ENCODE peak calls at places on chromosome 5, in five cellular contexts. M is NCI-H1092; N is AG09319; P is activated naive CD4-positive, alpha-beta T cell treated with anti-CD3 and anti-CD28 coated beads for 36 hours; V is adrenal gland. C is an unnamed sample.

GRCh38 chr5:156774273-156774672 is 75.8 kb upstream of the PPP1R2B start:
- DNase-seq in M (no peak), N (no peak), P (no peak), V (no peak), C (no peak)

GRCh38 chr5:55146543-55147151 is 13.3 kb upstream of the GPX8 start:
- DNase-seq in M (peak; percentile 67), N (peak; percentile 63), P (peak; percentile 90), V (peak; percentile 83), C (peak; percentile 96)

GRCh38 chr5:17317499-17317898 is 100.1 kb downstream of the BASP1 start:
- DNase-seq in M (no peak), N (no peak), P (no peak), V (no peak), C (no peak)

GRCh38 chr5:160169326-160169725 is 50.1 kb upstream of the PWWP2A start:
- DNase-seq in M (no peak), N (no peak), P (no peak), V (no peak), C (no peak)

GRCh38 chr5:141680178-141680577 is 1.9 kb downstream of the ARAP3 start:
- DNase-seq in M (no peak), N (no peak), P (no peak), V (no peak), C (no peak)

GRCh38 chr5:79567926-79568549 is 44.2 kb upstream of the TENT2 start:
- DNase-seq in M (no peak), N (no peak), P (no peak), V (no peak), C (no peak)

GRCh38 chr5:127804886-127805426 is 101.8 kb downstream of the CCDC192 start:
- DNase-seq in M (no peak), N (no peak), P (no peak), V (no peak), C (peak; percentile 1)

GRCh38 chr5:42250-42649 is 49.7 kb upstream of the PLEKHG4B start:
- DNase-seq in M (no peak), N (no peak), P (no peak), V (no peak), C (no peak)

GRCh38 chr5:60463179-60463868 is 236.6 kb downstream of the DEPDC1B start:
- DNase-seq in M (no peak), N (no peak), P (no peak), V (no peak), C (no peak)

GRCh38 chr5:111755942-111756353 is 1.0 kb downstream of the NREP start:
- DNase-seq in M (no peak), N (no peak), P (no peak), V (peak; percentile 33), C (peak; percentile 21)

GRCh38 chr5:10505517-10506095 is 58.3 kb upstream of the ANKRD33B start:
- DNase-seq in M (no peak), N (no peak), P (no peak), V (no peak), C (no peak)

GRCh38 chr5:93235751-93236150 is 345.3 kb downstream of the NR2F1-AS1 start:
- DNase-seq in M (no peak), N (no peak), P (no peak), V (no peak), C (no peak)

GRCh38 chr5:51843893-51844292 is 460.6 kb downstream of the ISL1 start:
- DNase-seq in M (no peak), N (no peak), P (no peak), V (no peak), C (no peak)

GRCh38 chr5:109324941-109325340 is 84.8 kb downstream of the PJA2 start:
- DNase-seq in M (no peak), N (no peak), P (no peak), V (no peak), C (no peak)

GRCh38 chr5:1217596-1218206 is 7.5 kb upstream of the SLC6A18 start:
- DNase-seq in M (no peak), N (no peak), P (peak; percentile 10), V (no peak), C (no peak)

GRCh38 chr5:108587816-108588215 is 159.9 kb upstream of the FER start:
- DNase-seq in M (no peak), N (no peak), P (no peak), V (no peak), C (no peak)

GRCh38 chr5:83145882-83146331 is 68.6 kb downstream of the XRCC4 start:
- DNase-seq in M (no peak), N (peak; percentile 19), P (no peak), V (no peak), C (no peak)

GRCh38 chr5:168174376-168174775 is 117.1 kb upstream of the WWC1 start:
- DNase-seq in M (no peak), N (no peak), P (no peak), V (no peak), C (peak; percentile 95)

GRCh38 chr5:17619353-17619752 is 9.2 kb downstream of the TAF11L12 start:
- DNase-seq in M (no peak), N (no peak), P (no peak), V (no peak), C (no peak)

GRCh38 chr5:110413856-110414255 is 312.6 kb downstream of the TMEM232 start:
- DNase-seq in M (no peak), N (no peak), P (no peak), V (no peak), C (no peak)

GRCh38 chr5:172599204-172599567 is 41.9 kb upstream of the NEURL1B start:
- DNase-seq in M (no peak), N (no peak), P (no peak), V (no peak), C (no peak)

GRCh38 chr5:141529002-141529401 is 40.1 kb downstream of the PCDHGC5 start:
- DNase-seq in M (no peak), N (no peak), P (no peak), V (no peak), C (no peak)

GRCh38 chr5:65126670-65127069 is 355.1 kb downstream of the ADAMTS6 start:
- DNase-seq in M (no peak), N (no peak), P (no peak), V (no peak), C (no peak)

GRCh38 chr5:170393235-170393634 is 4.1 kb upstream of the KCNMB1 start:
- DNase-seq in M (no peak), N (no peak), P (peak; percentile 80), V (peak; percentile 20), C (no peak)

GRCh38 chr5:9046756-9047481 is 499.0 kb downstream of the SEMA5A start:
- DNase-seq in M (no peak), N (peak; percentile 30), P (no peak), V (peak; percentile 33), C (no peak)

GRCh38 chr5:78754655-78755054 is 106.1 kb upstream of the LHFPL2 start:
- DNase-seq in M (no peak), N (no peak), P (no peak), V (no peak), C (no peak)

GRCh38 chr5:167166696-167167095 is 1124.7 kb upstream of the WWC1 start:
- DNase-seq in M (no peak), N (no peak), P (no peak), V (no peak), C (no peak)

GRCh38 chr5:14505310-14506140 is 76.1 kb upstream of the OTULINL start:
- DNase-seq in M (no peak), N (no peak), P (no peak), V (no peak), C (no peak)

GRCh38 chr5:40166757-40167156 is 513.0 kb upstream of the PTGER4 start:
- DNase-seq in M (no peak), N (no peak), P (no peak), V (no peak), C (no peak)

GRCh38 chr5:65926893-65927292 is 518 bp downstream of the ERBIN start:
- DNase-seq in M (no peak), N (no peak), P (peak; percentile 23), V (no peak), C (no peak)

GRCh38 chr5:117463836-117464235 is 889.2 kb upstream of the SEMA6A start:
- DNase-seq in M (no peak), N (no peak), P (no peak), V (no peak), C (peak; percentile 66)